ENCODE peak calls at places on chromosome 1, in five cellular contexts. One of them, this sample, is unnamed.

GRCh38 chr1:205309741-205310140 is 11.8 kb downstream of the NUAK2 start:
- DNase-seq in endodermal cell: no peak
- DNase-seq in CD8-positive, alpha-beta memory T cell: no peak
- DNase-seq in mesendoderm: no peak
- DNase-seq in colonic mucosa: no peak
- DNase-seq in this sample: no peak

GRCh38 chr1:153288634-153289275 is 24.0 kb downstream of the PGLYRP3 start:
- DNase-seq in endodermal cell: peak; percentile 91
- DNase-seq in CD8-positive, alpha-beta memory T cell: no peak
- DNase-seq in colonic mucosa: peak; percentile 29
- DNase-seq in mesendoderm: peak; percentile 74
- DNase-seq in this sample: peak; percentile 43

GRCh38 chr1:53505891-53506290 is 46.7 kb downstream of the DMRTB1 start:
- DNase-seq in endodermal cell: no peak
- DNase-seq in CD8-positive, alpha-beta memory T cell: no peak
- DNase-seq in mesendoderm: no peak
- DNase-seq in colonic mucosa: no peak
- DNase-seq in this sample: no peak

GRCh38 chr1:210796421-210796820 is 337.5 kb downstream of the KCNH1 start:
- DNase-seq in endodermal cell: no peak
- DNase-seq in colonic mucosa: no peak
- DNase-seq in CD8-positive, alpha-beta memory T cell: no peak
- DNase-seq in mesendoderm: no peak
- DNase-seq in this sample: no peak

GRCh38 chr1:2242814-2243725 is 15.0 kb downstream of the SKI start:
- DNase-seq in colonic mucosa: no peak
- DNase-seq in CD8-positive, alpha-beta memory T cell: no peak
- DNase-seq in mesendoderm: no peak
- DNase-seq in endodermal cell: no peak
- DNase-seq in this sample: no peak

GRCh38 chr1:234605983-234606730 is 3.8 kb downstream of the IRF2BP2 start:
- DNase-seq in mesendoderm: no peak
- DNase-seq in colonic mucosa: no peak
- DNase-seq in CD8-positive, alpha-beta memory T cell: peak; percentile 51
- DNase-seq in endodermal cell: no peak
- DNase-seq in this sample: no peak

GRCh38 chr1:185483647-185484450 is 166.8 kb upstream of the IVNS1ABP start:
- DNase-seq in endodermal cell: no peak
- DNase-seq in CD8-positive, alpha-beta memory T cell: no peak
- DNase-seq in mesendoderm: peak; percentile 33
- DNase-seq in colonic mucosa: no peak
- DNase-seq in this sample: no peak

GRCh38 chr1:160707171-160708109 is 4.2 kb downstream of the CD48 start:
- DNase-seq in colonic mucosa: no peak
- DNase-seq in endodermal cell: no peak
- DNase-seq in CD8-positive, alpha-beta memory T cell: peak; percentile 43
- DNase-seq in mesendoderm: no peak
- DNase-seq in this sample: no peak

DNA sequence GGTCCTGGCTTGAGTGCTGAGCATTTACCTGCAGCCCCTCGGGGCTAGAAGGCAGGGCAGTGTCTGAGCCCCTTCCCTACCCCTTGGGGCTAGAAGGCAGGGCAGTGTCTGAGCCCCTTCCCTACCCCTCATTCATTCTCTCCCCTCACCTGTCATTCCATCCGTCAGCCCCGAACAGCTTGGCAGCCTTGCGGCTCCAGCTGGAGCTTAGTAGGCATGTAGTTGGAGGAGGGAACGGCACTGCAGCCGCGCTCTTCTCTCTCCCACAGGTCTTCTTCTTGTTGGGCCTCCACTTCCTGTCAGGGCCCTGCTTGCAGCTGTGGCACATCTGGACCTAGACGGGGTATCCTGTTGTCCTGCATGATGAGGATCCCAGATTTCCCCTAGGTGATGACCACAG is 22.1 kb downstream of the MAPKAPK2 start:
- DNase-seq in colonic mucosa: no peak
- DNase-seq in CD8-positive, alpha-beta memory T cell: no peak
- DNase-seq in endodermal cell: no peak
- DNase-seq in mesendoderm: no peak
- DNase-seq in this sample: no peak
- H3K27ac ChIP-seq in colonic mucosa: peak overlapping the region; percentile 45
- H3K27ac ChIP-seq in CD8-positive, alpha-beta memory T cell: no peak overlapping the region
- H3K27ac ChIP-seq in endodermal cell: peak overlapping the region; percentile 69
- H3K27ac ChIP-seq in mesendoderm: no peak overlapping the region
- H3K27ac ChIP-seq in this sample: peak overlapping the region; percentile 68

DNA sequence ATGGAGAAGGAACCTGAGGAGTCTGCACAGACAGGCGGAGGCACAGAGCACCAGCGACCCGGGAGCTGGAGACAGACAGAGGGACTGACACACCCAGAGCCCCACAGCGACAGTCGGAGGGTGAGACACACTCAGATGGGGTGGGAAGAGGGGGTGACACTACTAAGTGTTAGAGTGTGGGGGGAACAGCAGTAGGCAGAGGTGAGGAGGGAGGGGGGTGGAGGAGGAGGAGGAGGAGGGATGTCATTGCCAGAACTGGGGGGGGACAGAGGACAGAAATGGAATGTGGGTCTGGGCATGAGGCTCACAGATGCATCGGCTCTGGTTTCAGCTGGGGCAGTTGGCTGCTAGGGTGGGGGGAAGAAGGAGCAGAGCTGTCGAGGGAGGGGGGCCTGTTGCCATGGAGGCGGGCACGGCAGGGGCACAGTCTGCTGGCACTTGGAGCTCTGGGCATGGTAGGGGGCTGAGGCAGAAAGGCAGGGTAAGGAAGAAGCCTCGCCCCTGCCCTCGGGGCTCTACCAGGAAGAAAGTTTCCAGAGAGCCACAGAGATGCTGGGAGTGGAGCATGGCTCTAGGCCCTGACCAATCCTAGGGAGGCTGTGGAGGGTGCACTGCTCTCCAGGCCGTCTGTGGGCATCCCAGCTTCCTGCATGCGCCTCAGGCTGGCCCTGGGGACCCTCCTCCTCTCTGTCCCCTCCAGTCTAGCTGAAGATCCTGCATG is 37.3 kb downstream of the AHDC1 start:
- DNase-seq in mesendoderm: no peak
- DNase-seq in colonic mucosa: no peak
- DNase-seq in CD8-positive, alpha-beta memory T cell: no peak
- DNase-seq in endodermal cell: no peak
- DNase-seq in this sample: no peak
- H3K4me3 ChIP-seq in mesendoderm: no peak overlapping the region
- H3K4me3 ChIP-seq in colonic mucosa: no peak overlapping the region
- H3K4me3 ChIP-seq in CD8-positive, alpha-beta memory T cell: no peak overlapping the region
- H3K4me3 ChIP-seq in endodermal cell: no peak overlapping the region
- H3K4me3 ChIP-seq in this sample: no peak overlapping the region

GRCh38 chr1:86150553-86151055 is 6.0 kb downstream of the COL24A1 start:
- DNase-seq in endodermal cell: no peak
- DNase-seq in colonic mucosa: no peak
- DNase-seq in CD8-positive, alpha-beta memory T cell: no peak
- DNase-seq in mesendoderm: no peak
- DNase-seq in this sample: no peak
- H3K27ac ChIP-seq in endodermal cell: no peak overlapping the region
- H3K27ac ChIP-seq in colonic mucosa: no peak overlapping the region
- H3K27ac ChIP-seq in CD8-positive, alpha-beta memory T cell: no peak overlapping the region
- H3K27ac ChIP-seq in mesendoderm: no peak overlapping the region
- H3K27ac ChIP-seq in this sample: no peak overlapping the region

DNA sequence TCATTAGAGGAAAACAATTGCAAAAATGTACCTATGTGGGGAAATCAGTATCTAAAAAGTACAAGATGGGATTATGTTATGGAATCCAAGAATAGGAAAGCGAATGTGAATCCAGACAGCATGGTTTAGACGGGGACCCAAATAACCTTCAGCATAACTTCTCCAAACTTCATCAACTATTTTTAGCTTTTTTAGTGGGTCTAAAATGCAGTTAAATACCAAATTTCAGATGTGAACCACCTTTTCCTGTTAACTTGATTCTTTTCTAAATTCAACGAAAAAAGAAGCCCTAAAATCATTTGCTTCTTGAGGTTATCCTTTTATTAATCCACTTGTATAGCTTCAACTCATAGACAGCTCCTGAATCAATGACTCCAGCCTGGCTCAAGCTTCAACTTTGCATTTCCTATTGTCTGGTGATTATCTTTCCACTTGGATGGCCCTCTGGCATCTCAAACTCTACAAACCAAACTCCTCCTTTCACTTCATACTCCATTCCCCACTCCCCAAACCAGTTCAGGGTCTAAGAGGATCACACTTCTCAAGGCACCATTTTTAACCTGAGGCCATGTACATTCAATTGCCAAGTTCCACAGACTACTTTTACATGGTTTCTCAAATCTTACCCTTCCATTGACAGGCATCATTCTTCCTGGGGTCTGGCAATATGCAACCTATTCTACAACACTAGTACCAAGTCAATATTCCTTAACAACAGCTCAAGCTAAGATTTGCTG is 7.4 kb downstream of the ERRFI1 start:
- DNase-seq in CD8-positive, alpha-beta memory T cell: no peak
- DNase-seq in mesendoderm: peak; percentile 68
- DNase-seq in colonic mucosa: no peak
- DNase-seq in endodermal cell: no peak
- DNase-seq in this sample: no peak
- H3K4me3 ChIP-seq in CD8-positive, alpha-beta memory T cell: no peak overlapping the region
- H3K4me3 ChIP-seq in mesendoderm: no peak overlapping the region
- H3K4me3 ChIP-seq in colonic mucosa: no peak overlapping the region
- H3K4me3 ChIP-seq in endodermal cell: peak overlapping the region; percentile 73
- H3K4me3 ChIP-seq in this sample: no peak overlapping the region

DNA sequence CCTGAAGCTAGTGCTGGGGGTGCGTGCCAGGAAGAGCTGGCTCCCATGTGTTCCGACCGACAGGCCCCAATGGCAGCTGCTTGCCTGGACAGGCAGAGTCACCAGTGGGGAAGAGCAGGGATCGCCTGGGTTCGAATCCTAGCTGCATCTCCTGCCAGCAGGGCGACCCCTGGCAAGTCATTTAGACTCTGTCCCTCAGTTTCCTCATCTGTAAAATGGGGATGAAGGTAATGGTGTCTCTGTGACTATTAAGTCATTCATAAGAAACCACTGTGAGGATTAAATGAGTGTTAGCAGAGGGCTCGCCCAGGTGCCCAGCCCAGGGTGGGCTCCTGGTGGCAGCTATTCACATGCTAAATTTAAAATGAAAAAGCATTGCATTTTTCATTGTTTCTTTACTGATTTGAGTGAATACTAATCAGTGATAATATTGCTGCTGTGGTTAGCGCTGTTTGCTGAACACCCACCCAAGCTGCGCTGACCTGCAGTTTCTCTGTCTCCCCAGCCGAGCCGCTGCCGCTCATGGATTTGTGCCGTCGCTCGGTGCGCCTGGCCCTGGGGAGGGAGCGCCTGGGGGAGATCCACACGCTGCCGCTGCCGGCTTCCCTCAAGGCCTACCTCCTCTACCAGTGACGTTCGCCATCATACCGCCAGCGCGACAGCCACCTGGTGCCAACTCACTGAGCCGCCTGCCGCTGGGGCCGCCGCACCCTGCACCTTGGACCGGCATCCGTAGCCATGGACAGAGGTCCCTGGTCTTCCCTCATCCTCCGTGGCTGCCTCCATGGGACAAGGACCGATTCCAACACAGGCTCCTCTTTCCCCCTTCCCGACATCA is 74.5 kb downstream of the SPSB1 start:
- DNase-seq in colonic mucosa: no peak
- DNase-seq in CD8-positive, alpha-beta memory T cell: no peak
- DNase-seq in mesendoderm: no peak
- DNase-seq in endodermal cell: no peak
- DNase-seq in this sample: no peak
- H3K27ac ChIP-seq in colonic mucosa: no peak overlapping the region
- H3K27ac ChIP-seq in CD8-positive, alpha-beta memory T cell: no peak overlapping the region
- H3K27ac ChIP-seq in mesendoderm: no peak overlapping the region
- H3K27ac ChIP-seq in endodermal cell: no peak overlapping the region
- H3K27ac ChIP-seq in this sample: no peak overlapping the region

This sample was measured in right atrium auricular region.